ENCODE peak calls at places on chromosomes 12 and 14, in ten cellular contexts. One of them, this sample, is unnamed.

GRCh38 chr14:83294941-83295340 is 1761.3 kb upstream of the SEL1L start:
- DNase-seq in PC-3: no peak
- DNase-seq in cardiac fibroblast: peak
- DNase-seq in lung: no peak
- DNase-seq in CD8-positive, alpha-beta T cell: no peak
- DNase-seq in neural progenitor cell: no peak
- DNase-seq in A549: no peak
- DNase-seq in suprapubic skin: no peak
- DNase-seq in left ventricle myocardium inferior: no peak
- DNase-seq in AG09309: no peak
- DNase-seq in this sample: no peak

GRCh38 chr12:117854339-117855012 is 114.3 kb downstream of the KSR2 start:
- DNase-seq in PC-3: peak
- DNase-seq in CD8-positive, alpha-beta T cell: no peak
- DNase-seq in lung: peak
- DNase-seq in neural progenitor cell: peak
- DNase-seq in A549: peak
- DNase-seq in AG09309: no peak
- DNase-seq in suprapubic skin: no peak
- DNase-seq in left ventricle myocardium inferior: no peak
- DNase-seq in cardiac fibroblast: peak
- DNase-seq in this sample: peak

GRCh38 chr14:41606249-41607118 is at the start of gene LRFN5:
- DNase-seq in suprapubic skin: no peak
- DNase-seq in AG09309: no peak
- DNase-seq in CD8-positive, alpha-beta T cell: no peak
- DNase-seq in cardiac fibroblast: peak
- DNase-seq in left ventricle myocardium inferior: peak
- DNase-seq in neural progenitor cell: peak
- DNase-seq in A549: no peak
- DNase-seq in PC-3: peak
- DNase-seq in lung: peak
- DNase-seq in this sample: peak

GRCh38 chr14:62084020-62084419 is 321.8 kb downstream of the SNAPC1 start:
- DNase-seq in AG09309: no peak
- DNase-seq in lung: no peak
- DNase-seq in cardiac fibroblast: no peak
- DNase-seq in left ventricle myocardium inferior: no peak
- DNase-seq in CD8-positive, alpha-beta T cell: no peak
- DNase-seq in PC-3: no peak
- DNase-seq in neural progenitor cell: no peak
- DNase-seq in A549: no peak
- DNase-seq in suprapubic skin: no peak
- DNase-seq in this sample: no peak

GRCh38 chr12:122093098-122093883 is 14.7 kb downstream of the MLXIP start:
- DNase-seq in suprapubic skin: no peak
- DNase-seq in A549: no peak
- DNase-seq in CD8-positive, alpha-beta T cell: no peak
- DNase-seq in lung: no peak
- DNase-seq in neural progenitor cell: no peak
- DNase-seq in PC-3: no peak
- DNase-seq in cardiac fibroblast: no peak
- DNase-seq in left ventricle myocardium inferior: no peak
- DNase-seq in AG09309: no peak
- DNase-seq in this sample: no peak

GRCh38 chr12:116142936-116143882 is 134.3 kb downstream of the MED13L start:
- DNase-seq in cardiac fibroblast: peak
- DNase-seq in suprapubic skin: no peak
- DNase-seq in A549: no peak
- DNase-seq in CD8-positive, alpha-beta T cell: no peak
- DNase-seq in PC-3: peak
- DNase-seq in left ventricle myocardium inferior: no peak
- DNase-seq in neural progenitor cell: no peak
- DNase-seq in lung: no peak
- DNase-seq in AG09309: no peak
- DNase-seq in this sample: no peak

GRCh38 chr12:113874999-113875561 is 91.0 kb downstream of the RBM19 start:
- DNase-seq in CD8-positive, alpha-beta T cell: no peak
- DNase-seq in AG09309: peak
- DNase-seq in left ventricle myocardium inferior: no peak
- DNase-seq in A549: no peak
- DNase-seq in lung: no peak
- DNase-seq in suprapubic skin: no peak
- DNase-seq in neural progenitor cell: no peak
- DNase-seq in PC-3: peak
- DNase-seq in cardiac fibroblast: peak
- DNase-seq in this sample: no peak

GRCh38 chr12:106791531-106791930 is 17.0 kb downstream of the RIC8B start:
- DNase-seq in CD8-positive, alpha-beta T cell: no peak
- DNase-seq in A549: no peak
- DNase-seq in suprapubic skin: no peak
- DNase-seq in left ventricle myocardium inferior: no peak
- DNase-seq in lung: no peak
- DNase-seq in AG09309: no peak
- DNase-seq in cardiac fibroblast: no peak
- DNase-seq in PC-3: no peak
- DNase-seq in neural progenitor cell: no peak
- DNase-seq in this sample: no peak

GRCh38 chr14:38290601-38291190 is 34.8 kb upstream of the CLEC14A start:
- DNase-seq in CD8-positive, alpha-beta T cell: no peak
- DNase-seq in PC-3: peak
- DNase-seq in lung: peak
- DNase-seq in neural progenitor cell: no peak
- DNase-seq in cardiac fibroblast: peak
- DNase-seq in left ventricle myocardium inferior: no peak
- DNase-seq in A549: no peak
- DNase-seq in suprapubic skin: no peak
- DNase-seq in AG09309: peak
- DNase-seq in this sample: no peak

GRCh38 chr14:22532345-22533056 is 56.5 kb downstream of the DAD1 start:
- DNase-seq in cardiac fibroblast: peak
- DNase-seq in left ventricle myocardium inferior: no peak
- DNase-seq in A549: no peak
- DNase-seq in suprapubic skin: no peak
- DNase-seq in AG09309: no peak
- DNase-seq in neural progenitor cell: no peak
- DNase-seq in CD8-positive, alpha-beta T cell: no peak
- DNase-seq in PC-3: no peak
- DNase-seq in lung: no peak
- DNase-seq in this sample: no peak

GRCh38 chr14:22526744-22527143 is 62.3 kb downstream of the DAD1 start:
- DNase-seq in CD8-positive, alpha-beta T cell: no peak
- DNase-seq in left ventricle myocardium inferior: no peak
- DNase-seq in AG09309: no peak
- DNase-seq in cardiac fibroblast: no peak
- DNase-seq in A549: no peak
- DNase-seq in suprapubic skin: no peak
- DNase-seq in neural progenitor cell: no peak
- DNase-seq in PC-3: no peak
- DNase-seq in lung: no peak
- DNase-seq in this sample: no peak

GRCh38 chr14:22531451-22532344 is 57.3 kb downstream of the DAD1 start:
- DNase-seq in lung: no peak
- DNase-seq in AG09309: no peak
- DNase-seq in suprapubic skin: no peak
- DNase-seq in PC-3: no peak
- DNase-seq in neural progenitor cell: no peak
- DNase-seq in cardiac fibroblast: no peak
- DNase-seq in CD8-positive, alpha-beta T cell: no peak
- DNase-seq in A549: no peak
- DNase-seq in left ventricle myocardium inferior: no peak
- DNase-seq in this sample: peak

GRCh38 chr14:22533057-22533704 is 55.8 kb downstream of the DAD1 start:
- DNase-seq in suprapubic skin: no peak
- DNase-seq in cardiac fibroblast: no peak
- DNase-seq in PC-3: no peak
- DNase-seq in lung: no peak
- DNase-seq in CD8-positive, alpha-beta T cell: no peak
- DNase-seq in A549: no peak
- DNase-seq in neural progenitor cell: no peak
- DNase-seq in left ventricle myocardium inferior: no peak
- DNase-seq in AG09309: no peak
- DNase-seq in this sample: no peak

DNA sequence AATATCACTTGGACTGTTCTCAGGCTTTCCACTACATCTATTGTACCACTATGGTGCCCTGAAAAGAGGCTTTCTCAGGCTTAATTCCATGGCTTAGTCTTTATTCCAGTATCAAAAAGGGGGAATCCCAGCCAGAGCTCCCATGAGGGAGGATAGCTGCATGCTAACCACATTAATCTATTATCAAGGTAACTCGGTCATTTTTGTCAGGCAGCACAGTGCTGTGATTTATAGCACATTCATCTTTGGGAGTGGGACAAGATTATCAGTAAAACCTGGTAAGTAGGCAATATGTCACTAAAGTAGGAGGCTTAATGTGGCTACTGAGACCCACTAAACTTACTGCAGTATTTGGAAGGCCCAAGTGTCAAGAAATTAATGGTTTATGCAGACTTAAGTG is 58.9 kb downstream of the DAD1 start:
- DNase-seq in lung: no peak
- DNase-seq in left ventricle myocardium inferior: no peak
- DNase-seq in PC-3: no peak
- DNase-seq in cardiac fibroblast: no peak
- DNase-seq in suprapubic skin: no peak
- DNase-seq in CD8-positive, alpha-beta T cell: no peak
- DNase-seq in neural progenitor cell: no peak
- DNase-seq in AG09309: no peak
- DNase-seq in A549: no peak
- DNase-seq in this sample: no peak
- TF ChIP-seq CTCF in lung: no peak
- TF ChIP-seq CTCF in left ventricle myocardium inferior: no peak
- TF ChIP-seq CTCF in PC-3: no peak
- TF ChIP-seq CTCF in cardiac fibroblast: no peak
- TF ChIP-seq CTCF in suprapubic skin: no peak
- TF ChIP-seq CTCF in CD8-positive, alpha-beta T cell: no peak
- TF ChIP-seq CTCF in neural progenitor cell: no peak
- TF ChIP-seq CTCF in AG09309: no peak
- TF ChIP-seq CTCF in A549: no peak
- TF ChIP-seq CTCF in this sample: no peak

DNA sequence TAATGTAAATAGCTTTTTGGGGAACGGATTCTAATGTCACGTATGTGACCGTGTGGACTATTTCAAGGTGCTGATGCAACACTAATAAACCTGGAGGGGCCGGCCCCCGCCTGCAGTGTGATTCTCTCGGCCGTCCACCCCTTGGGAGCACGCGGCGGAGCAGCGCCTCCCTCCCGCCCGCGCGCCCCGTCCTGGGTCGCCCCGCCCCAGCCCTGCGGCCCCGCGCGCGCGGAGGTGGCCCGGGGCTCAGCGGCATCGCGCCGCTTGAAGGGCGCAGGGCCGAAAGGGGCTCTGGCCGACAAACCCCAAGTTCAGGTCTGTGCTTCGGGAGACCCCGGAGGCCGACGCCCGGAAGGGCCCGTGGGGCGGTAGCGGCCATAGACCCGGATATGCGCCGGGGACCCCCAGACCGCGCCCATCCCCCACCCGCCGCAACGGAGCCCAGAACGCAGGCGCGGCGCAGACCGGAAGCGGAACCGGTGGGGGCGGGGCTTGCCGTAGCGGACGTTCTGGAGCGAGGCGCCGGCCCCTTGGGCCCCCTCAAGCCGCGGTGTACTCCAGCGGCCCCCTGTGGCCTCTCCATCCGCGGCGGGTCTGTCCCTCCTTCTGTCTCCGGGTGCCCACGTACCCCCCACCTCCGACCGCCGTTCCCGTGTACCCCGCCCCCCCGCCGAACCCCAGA is at the start of gene TEX22:
- DNase-seq in neural progenitor cell: peak
- DNase-seq in PC-3: peak
- DNase-seq in lung: peak
- DNase-seq in cardiac fibroblast: peak
- DNase-seq in AG09309: no peak
- DNase-seq in A549: peak
- DNase-seq in suprapubic skin: peak
- DNase-seq in CD8-positive, alpha-beta T cell: peak
- DNase-seq in left ventricle myocardium inferior: peak
- DNase-seq in this sample: peak
- TF ChIP-seq CTCF in neural progenitor cell: no peak
- TF ChIP-seq CTCF in PC-3: no peak
- TF ChIP-seq CTCF in lung: no peak
- TF ChIP-seq CTCF in cardiac fibroblast: peak
- TF ChIP-seq CTCF in AG09309: no peak
- TF ChIP-seq CTCF in A549: no peak
- TF ChIP-seq CTCF in suprapubic skin: no peak
- TF ChIP-seq CTCF in CD8-positive, alpha-beta T cell: no peak
- TF ChIP-seq CTCF in left ventricle myocardium inferior: peak
- TF ChIP-seq CTCF in this sample: no peak

GRCh38 chr12:22982635-22983034 is 357.7 kb downstream of the ETNK1 start:
- DNase-seq in suprapubic skin: no peak
- DNase-seq in A549: no peak
- DNase-seq in left ventricle myocardium inferior: no peak
- DNase-seq in PC-3: no peak
- DNase-seq in lung: no peak
- DNase-seq in AG09309: no peak
- DNase-seq in CD8-positive, alpha-beta T cell: no peak
- DNase-seq in cardiac fibroblast: no peak
- DNase-seq in neural progenitor cell: no peak
- DNase-seq in this sample: no peak

GRCh38 chr12:22986997-22987396 is 362.0 kb downstream of the ETNK1 start:
- DNase-seq in PC-3: no peak
- DNase-seq in suprapubic skin: no peak
- DNase-seq in cardiac fibroblast: peak
- DNase-seq in A549: no peak
- DNase-seq in AG09309: no peak
- DNase-seq in lung: no peak
- DNase-seq in left ventricle myocardium inferior: no peak
- DNase-seq in neural progenitor cell: no peak
- DNase-seq in CD8-positive, alpha-beta T cell: no peak
- DNase-seq in this sample: no peak

GRCh38 chr12:22978962-22979361 is 354.0 kb downstream of the ETNK1 start:
- DNase-seq in A549: no peak
- DNase-seq in lung: no peak
- DNase-seq in cardiac fibroblast: peak
- DNase-seq in CD8-positive, alpha-beta T cell: no peak
- DNase-seq in PC-3: peak
- DNase-seq in left ventricle myocardium inferior: no peak
- DNase-seq in neural progenitor cell: no peak
- DNase-seq in suprapubic skin: no peak
- DNase-seq in AG09309: peak
- DNase-seq in this sample: no peak

GRCh38 chr12:22979854-22980253 is 354.9 kb downstream of the ETNK1 start:
- DNase-seq in cardiac fibroblast: peak
- DNase-seq in lung: no peak
- DNase-seq in AG09309: no peak
- DNase-seq in A549: no peak
- DNase-seq in CD8-positive, alpha-beta T cell: no peak
- DNase-seq in PC-3: no peak
- DNase-seq in neural progenitor cell: peak
- DNase-seq in left ventricle myocardium inferior: no peak
- DNase-seq in suprapubic skin: no peak
- DNase-seq in this sample: no peak

GRCh38 chr12:22981711-22982110 is 356.7 kb downstream of the ETNK1 start:
- DNase-seq in lung: no peak
- DNase-seq in PC-3: no peak
- DNase-seq in neural progenitor cell: no peak
- DNase-seq in suprapubic skin: no peak
- DNase-seq in AG09309: peak
- DNase-seq in A549: no peak
- DNase-seq in cardiac fibroblast: peak
- DNase-seq in left ventricle myocardium inferior: no peak
- DNase-seq in CD8-positive, alpha-beta T cell: no peak
- DNase-seq in this sample: no peak
- TF ChIP-seq CTCF in lung: no peak
- TF ChIP-seq CTCF in PC-3: no peak
- TF ChIP-seq CTCF in neural progenitor cell: no peak
- TF ChIP-seq CTCF in suprapubic skin: no peak
- TF ChIP-seq CTCF in AG09309: peak
- TF ChIP-seq CTCF in A549: no peak
- TF ChIP-seq CTCF in cardiac fibroblast: no peak
- TF ChIP-seq CTCF in left ventricle myocardium inferior: peak
- TF ChIP-seq CTCF in CD8-positive, alpha-beta T cell: no peak
- TF ChIP-seq CTCF in this sample: no peak

GRCh38 chr14:100910888-100911664 is 7.6 kb upstream of the RTL1 start:
- DNase-seq in CD8-positive, alpha-beta T cell: no peak
- DNase-seq in lung: no peak
- DNase-seq in A549: no peak
- DNase-seq in PC-3: no peak
- DNase-seq in cardiac fibroblast: no peak
- DNase-seq in suprapubic skin: no peak
- DNase-seq in AG09309: no peak
- DNase-seq in left ventricle myocardium inferior: no peak
- DNase-seq in neural progenitor cell: no peak
- DNase-seq in this sample: no peak
- TF ChIP-seq CTCF in CD8-positive, alpha-beta T cell: no peak
- TF ChIP-seq CTCF in lung: no peak
- TF ChIP-seq CTCF in A549: no peak
- TF ChIP-seq CTCF in PC-3: no peak
- TF ChIP-seq CTCF in cardiac fibroblast: no peak
- TF ChIP-seq CTCF in suprapubic skin: no peak
- TF ChIP-seq CTCF in AG09309: no peak
- TF ChIP-seq CTCF in left ventricle myocardium inferior: no peak
- TF ChIP-seq CTCF in neural progenitor cell: no peak
- TF ChIP-seq CTCF in this sample: no peak